ENCODE peak calls at places on chromosome 5, in five cellular contexts. I, Y, R, J and T are unnamed samples.

GRCh38 chr5:13941468-13941867 is 3.0 kb downstream of the DNAH5 start:
- DNase-seq in I (no peak), Y (no peak), R (no peak), J (no peak), T (no peak)

GRCh38 chr5:55172051-55172899 is 702 bp downstream of the CDC20B start:
- DNase-seq in I (peak; percentile 88), Y (peak; percentile 80), R (peak; percentile 26), J (peak; percentile 73), T (peak; percentile 45)

GRCh38 chr5:180589771-180590542 is 1.3 kb downstream of the SCGB3A1 start:
- DNase-seq in I (peak; percentile 24), Y (no peak), R (no peak), J (no peak), T (no peak)

GRCh38 chr5:120808135-120808534 is 344.0 kb downstream of the PRR16 start:
- DNase-seq in I (peak; percentile 41), Y (no peak), R (no peak), J (no peak), T (no peak)

GRCh38 chr5:150406120-150407096 is 6.3 kb downstream of the CD74 start:
- DNase-seq in I (no peak), Y (no peak), R (no peak), J (no peak), T (no peak)

GRCh38 chr5:87127426-87127825 is 140.3 kb upstream of the RASA1 start:
- DNase-seq in I (no peak), Y (no peak), R (no peak), J (no peak), T (no peak)

GRCh38 chr5:173962436-173962835 is 26.5 kb upstream of the C5orf47 start:
- DNase-seq in I (no peak), Y (no peak), R (no peak), J (no peak), T (no peak)

GRCh38 chr5:81140942-81141341 is 92.2 kb upstream of the CKMT2 start:
- DNase-seq in I (no peak), Y (no peak), R (no peak), J (no peak), T (no peak)

GRCh38 chr5:543755-544674 is 19.8 kb upstream of the SLC9A3 start:
- DNase-seq in I (no peak), Y (no peak), R (peak; percentile 8), J (no peak), T (peak; percentile 76)

GRCh38 chr5:139611703-139612584 is 36.2 kb upstream of the CXXC5 start:
- DNase-seq in I (no peak), Y (no peak), R (no peak), J (no peak), T (no peak)

GRCh38 chr5:59660737-59661136 is 232.8 kb downstream of the PDE4D start:
- DNase-seq in I (peak; percentile 38), Y (no peak), R (no peak), J (no peak), T (no peak)

GRCh38 chr5:25850581-25850980 is 1187.8 kb downstream of the CDH9 start:
- DNase-seq in I (peak; percentile 55), Y (no peak), R (no peak), J (no peak), T (no peak)

GRCh38 chr5:56463944-56464571 is 230.9 kb upstream of the ANKRD55 start:
- DNase-seq in I (peak; percentile 51), Y (no peak), R (no peak), J (no peak), T (no peak)

GRCh38 chr5:150119421-150120061 is 33.2 kb upstream of the CSF1R start:
- DNase-seq in I (no peak), Y (no peak), R (no peak), J (no peak), T (no peak)

GRCh38 chr5:57117601-57118000 is 56.3 kb upstream of the GPBP1 start:
- DNase-seq in I (no peak), Y (no peak), R (no peak), J (no peak), T (peak; percentile 7)

GRCh38 chr5:151227918-151228447 is 4.1 kb upstream of the CCDC69 start:
- DNase-seq in I (no peak), Y (no peak), R (no peak), J (no peak), T (no peak)

GRCh38 chr5:147509041-147509709 is 693 bp downstream of the DPYSL3 start:
- DNase-seq in I (peak; percentile 62), Y (no peak), R (peak; percentile 43), J (no peak), T (no peak)

GRCh38 chr5:45094876-45095275 is 286.1 kb downstream of the MRPS30 start:
- DNase-seq in I (no peak), Y (no peak), R (no peak), J (no peak), T (no peak)

GRCh38 chr5:55850839-55851674 is at the start of gene IL31RA:
- DNase-seq in I (no peak), Y (peak; percentile 11), R (no peak), J (no peak), T (no peak)

GRCh38 chr5:124453221-124454032 is 293.0 kb downstream of the ZNF608 start:
- DNase-seq in I (no peak), Y (no peak), R (no peak), J (no peak), T (peak; percentile 83)

GRCh38 chr5:7395432-7396168 is at the start of gene ADCY2:
- DNase-seq in I (peak; percentile 49), Y (no peak), R (peak; percentile 43), J (no peak), T (no peak)

GRCh38 chr5:142697356-142697807 is 11.5 kb upstream of the FGF1 start:
- DNase-seq in I (no peak), Y (no peak), R (no peak), J (no peak), T (no peak)

GRCh38 chr5:144028644-144029043 is 141.8 kb downstream of the YIPF5 start:
- DNase-seq in I (no peak), Y (no peak), R (no peak), J (no peak), T (no peak)

GRCh38 chr5:101292199-101292598 is 389.1 kb upstream of the ST8SIA4 start:
- DNase-seq in I (no peak), Y (no peak), R (no peak), J (no peak), T (no peak)

GRCh38 chr5:149415245-149415967 is 36.3 kb upstream of the IL17B start:
- DNase-seq in I (no peak), Y (no peak), R (no peak), J (no peak), T (no peak)

GRCh38 chr5:10577371-10578291 is 13.8 kb downstream of the ANKRD33B start:
- DNase-seq in I (no peak), Y (no peak), R (no peak), J (no peak), T (no peak)

GRCh38 chr5:154947778-154948177 is 6.9 kb downstream of the MRPL22 start:
- DNase-seq in I (no peak), Y (peak; percentile 56), R (no peak), J (no peak), T (no peak)
- TF ChIP-seq CREB1 in I (no peak), Y (no peak), R (no peak), J (no peak), T (no peak)

GRCh38 chr5:74232281-74232680 is 408.2 kb downstream of the ENC1 start:
- DNase-seq in I (no peak), Y (no peak), R (no peak), J (no peak), T (no peak)
- TF ChIP-seq CREB1 in I (no peak), Y (no peak), R (no peak), J (no peak), T (no peak)

GRCh38 chr5:72041643-72042042 is 65.6 kb upstream of the MAP1B start:
- DNase-seq in I (no peak), Y (no peak), R (no peak), J (no peak), T (no peak)

GRCh38 chr5:72042097-72042496 is 65.2 kb upstream of the MAP1B start:
- DNase-seq in I (no peak), Y (no peak), R (no peak), J (no peak), T (no peak)

GRCh38 chr5:72035831-72036230 is 71.4 kb upstream of the MAP1B start:
- DNase-seq in I (no peak), Y (no peak), R (no peak), J (no peak), T (no peak)

GRCh38 chr5:72036951-72037350 is 70.3 kb upstream of the MAP1B start:
- DNase-seq in I (peak; percentile 43), Y (no peak), R (no peak), J (no peak), T (no peak)

GRCh38 chr5:72040513-72040912 is 66.8 kb upstream of the MAP1B start:
- DNase-seq in I (no peak), Y (no peak), R (no peak), J (no peak), T (no peak)
- TF ChIP-seq CREB1 in I (no peak), Y (no peak), R (no peak), J (no peak), T (no peak)

DNA sequence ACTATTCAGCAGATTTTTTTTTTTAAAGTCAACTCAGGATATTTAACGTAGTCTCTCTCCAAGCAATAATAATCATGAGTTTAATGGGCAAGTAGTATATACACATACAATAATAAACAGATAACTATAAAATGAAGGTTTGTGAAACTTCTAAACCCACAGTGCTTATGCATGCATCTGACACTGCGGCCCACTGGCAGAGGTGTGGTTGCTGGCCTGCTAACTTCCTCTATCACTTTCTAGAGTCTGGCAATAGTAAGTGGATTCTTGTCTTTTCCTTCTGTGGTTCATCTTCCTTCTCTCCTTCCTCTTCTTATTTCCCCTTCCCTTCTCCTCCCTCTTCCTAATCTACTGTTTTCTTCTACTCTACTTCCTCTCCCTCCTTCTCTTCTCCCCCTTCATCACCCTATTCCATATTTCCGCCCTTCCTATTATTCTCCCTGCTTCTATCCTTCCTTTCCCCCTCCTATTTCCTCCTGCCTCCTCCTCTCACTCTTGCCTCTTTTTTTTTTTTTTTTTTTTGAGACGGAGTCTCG is 18.6 kb upstream of the AGXT2 start:
- DNase-seq in I (no peak), Y (no peak), R (no peak), J (no peak), T (no peak)
- TF ChIP-seq CREB1 in I (no peak), Y (no peak), R (no peak), J (no peak), T (no peak)

GRCh38 chr5:77650686-77651085 is 12.2 kb upstream of the OTP start:
- DNase-seq in I (no peak), Y (no peak), R (no peak), J (no peak), T (no peak)
- TF ChIP-seq CREB1 in I (no peak), Y (no peak), R (no peak), J (no peak), T (no peak)

DNA sequence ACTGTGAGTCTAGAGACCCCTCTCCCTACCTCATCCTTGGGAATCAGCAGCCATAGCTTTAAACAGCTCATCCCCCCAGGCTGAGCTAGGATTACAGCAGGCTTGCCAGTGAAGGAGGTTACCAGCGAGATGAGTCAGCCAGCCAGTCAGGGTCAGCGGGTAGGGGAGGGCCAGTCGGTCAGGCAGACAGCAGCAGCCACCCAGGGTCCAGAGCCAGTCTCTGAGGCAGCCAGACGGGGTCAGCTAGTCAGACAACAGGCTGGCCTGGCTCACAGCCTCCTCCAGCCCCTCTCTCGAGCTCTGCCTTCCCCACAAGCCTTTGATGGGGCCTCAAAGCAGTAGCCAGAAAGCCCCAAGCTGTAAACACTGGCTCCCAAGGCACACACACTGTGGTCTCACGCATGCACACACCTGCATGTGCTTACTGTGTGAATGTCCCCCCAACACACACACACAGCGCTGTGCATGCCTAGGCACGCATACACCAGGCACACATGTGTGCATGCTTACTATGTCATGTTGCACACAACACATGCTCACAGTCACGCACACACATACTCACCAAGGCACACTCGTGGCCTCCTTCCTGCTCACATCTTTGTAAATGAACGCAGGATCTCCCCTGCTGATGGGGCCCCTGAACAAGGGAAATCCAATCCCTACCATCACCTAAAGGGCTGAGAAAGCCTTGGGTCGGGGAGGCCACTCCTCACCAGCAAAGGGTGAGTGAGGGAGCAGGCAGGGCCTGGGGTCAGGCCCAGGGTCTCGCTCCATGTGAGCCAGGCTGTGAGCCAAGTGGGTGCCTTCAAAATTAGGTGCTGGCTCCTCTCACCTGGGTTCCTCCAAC is 28.2 kb upstream of the CPLX2 start:
- DNase-seq in I (no peak), Y (peak; percentile 78), R (no peak), J (no peak), T (no peak)
- TF ChIP-seq CREB1 in I (no peak), Y (no peak), R (no peak), J (no peak), T (no peak)